ENCODE peak calls at places on chromosomes 3 and 15, in four cellular contexts. One of them, this sample, is unnamed.

GRCh38 chr3:45125550-45126026 is 20.6 kb downstream of the CDCP1 start:
- DNase-seq in foreskin keratinocyte: no peak
- DNase-seq in BJ: no peak
- DNase-seq in breast epithelium: no peak
- DNase-seq in this sample: peak

GRCh38 chr3:115623414-115623868 is at the start of gene GAP43:
- DNase-seq in foreskin keratinocyte: peak
- DNase-seq in BJ: peak
- DNase-seq in breast epithelium: no peak
- DNase-seq in this sample: no peak

GRCh38 chr3:30702038-30702437 is 95.6 kb downstream of the TGFBR2 start:
- DNase-seq in foreskin keratinocyte: no peak
- DNase-seq in BJ: no peak
- DNase-seq in breast epithelium: no peak
- DNase-seq in this sample: no peak

GRCh38 chr15:68781766-68782588 is 38.7 kb downstream of the ANP32A start:
- DNase-seq in foreskin keratinocyte: no peak
- DNase-seq in BJ: no peak
- DNase-seq in breast epithelium: no peak
- DNase-seq in this sample: no peak

GRCh38 chr15:42444415-42445063 is 46.4 kb downstream of the ZNF106 start:
- DNase-seq in foreskin keratinocyte: peak
- DNase-seq in BJ: no peak
- DNase-seq in breast epithelium: no peak
- DNase-seq in this sample: no peak

GRCh38 chr3:190826018-190826417 is 36.5 kb downstream of the GMNC start:
- DNase-seq in foreskin keratinocyte: no peak
- DNase-seq in BJ: no peak
- DNase-seq in breast epithelium: no peak
- DNase-seq in this sample: no peak

GRCh38 chr3:78322780-78323179 is 1282.9 kb downstream of the ROBO2 start:
- DNase-seq in foreskin keratinocyte: no peak
- DNase-seq in BJ: no peak
- DNase-seq in breast epithelium: no peak
- DNase-seq in this sample: no peak

GRCh38 chr3:41632705-41633104 is 329.2 kb downstream of the ULK4 start:
- DNase-seq in foreskin keratinocyte: no peak
- DNase-seq in BJ: no peak
- DNase-seq in breast epithelium: no peak
- DNase-seq in this sample: no peak

GRCh38 chr3:26712211-26713026 is 89.8 kb downstream of the LRRC3B start:
- DNase-seq in foreskin keratinocyte: peak
- DNase-seq in BJ: no peak
- DNase-seq in breast epithelium: no peak
- DNase-seq in this sample: peak

GRCh38 chr15:56532766-56533455 is 68.0 kb upstream of the MNS1 start:
- DNase-seq in foreskin keratinocyte: no peak
- DNase-seq in BJ: no peak
- DNase-seq in breast epithelium: no peak
- DNase-seq in this sample: no peak

GRCh38 chr15:39594764-39595620 is 14.1 kb downstream of the THBS1 start:
- DNase-seq in foreskin keratinocyte: peak
- DNase-seq in BJ: peak
- DNase-seq in breast epithelium: no peak
- DNase-seq in this sample: no peak

GRCh38 chr3:76552653-76553052 is 487.2 kb upstream of the ROBO2 start:
- DNase-seq in foreskin keratinocyte: no peak
- DNase-seq in BJ: no peak
- DNase-seq in breast epithelium: no peak
- DNase-seq in this sample: no peak

GRCh38 chr3:37499061-37499785 is 324.8 kb upstream of the LRRFIP2 start:
- DNase-seq in foreskin keratinocyte: no peak
- DNase-seq in BJ: no peak
- DNase-seq in breast epithelium: no peak
- DNase-seq in this sample: no peak

GRCh38 chr3:193496658-193497057 is 58.0 kb downstream of the ATP13A4 start:
- DNase-seq in foreskin keratinocyte: no peak
- DNase-seq in BJ: no peak
- DNase-seq in breast epithelium: no peak
- DNase-seq in this sample: no peak

GRCh38 chr15:76155742-76156141 is 96.0 kb downstream of the TMEM266 start:
- DNase-seq in foreskin keratinocyte: no peak
- DNase-seq in BJ: peak
- DNase-seq in breast epithelium: no peak
- DNase-seq in this sample: no peak

GRCh38 chr3:167740961-167741587 is 5.6 kb downstream of the SERPINI1 start:
- DNase-seq in foreskin keratinocyte: no peak
- DNase-seq in BJ: no peak
- DNase-seq in breast epithelium: no peak
- DNase-seq in this sample: peak

GRCh38 chr3:20099020-20099539 is 58.8 kb downstream of the KAT2B start:
- DNase-seq in foreskin keratinocyte: no peak
- DNase-seq in BJ: no peak
- DNase-seq in breast epithelium: no peak
- DNase-seq in this sample: no peak

GRCh38 chr15:66524801-66525200 is 19.7 kb downstream of the ZWILCH start:
- DNase-seq in foreskin keratinocyte: no peak
- DNase-seq in BJ: no peak
- DNase-seq in breast epithelium: no peak
- DNase-seq in this sample: no peak

GRCh38 chr3:89049119-89049518 is 58.3 kb upstream of the EPHA3 start:
- DNase-seq in foreskin keratinocyte: no peak
- DNase-seq in BJ: no peak
- DNase-seq in breast epithelium: no peak
- DNase-seq in this sample: peak

GRCh38 chr3:40714771-40715170 is 190.0 kb downstream of the ZNF621 start:
- DNase-seq in foreskin keratinocyte: peak
- DNase-seq in BJ: no peak
- DNase-seq in breast epithelium: no peak
- DNase-seq in this sample: no peak

GRCh38 chr3:58404396-58404795 is 29.2 kb downstream of the PDHB start:
- DNase-seq in foreskin keratinocyte: peak
- DNase-seq in BJ: no peak
- DNase-seq in breast epithelium: no peak
- DNase-seq in this sample: no peak

GRCh38 chr3:88957751-88958452 is 149.5 kb upstream of the EPHA3 start:
- DNase-seq in foreskin keratinocyte: peak
- DNase-seq in BJ: peak
- DNase-seq in breast epithelium: no peak
- DNase-seq in this sample: peak

GRCh38 chr3:123305192-123305591 is 103.4 kb downstream of the SEC22A start:
- DNase-seq in foreskin keratinocyte: no peak
- DNase-seq in BJ: no peak
- DNase-seq in breast epithelium: no peak
- DNase-seq in this sample: no peak

GRCh38 chr3:49867871-49868321 is 1.8 kb downstream of the CAMKV start:
- DNase-seq in foreskin keratinocyte: no peak
- DNase-seq in BJ: no peak
- DNase-seq in breast epithelium: no peak
- DNase-seq in this sample: no peak

GRCh38 chr3:9793161-9793781 is 389 bp downstream of the ARPC4 start:
- DNase-seq in foreskin keratinocyte: no peak
- DNase-seq in BJ: no peak
- DNase-seq in breast epithelium: no peak
- DNase-seq in this sample: peak

GRCh38 chr15:42373274-42373673 is 14.0 kb downstream of the CAPN3 start:
- DNase-seq in foreskin keratinocyte: no peak
- DNase-seq in BJ: no peak
- DNase-seq in breast epithelium: no peak
- DNase-seq in this sample: no peak

GRCh38 chr3:192092388-192093005 is 631.5 kb downstream of the PYDC2 start:
- DNase-seq in foreskin keratinocyte: no peak
- DNase-seq in BJ: no peak
- DNase-seq in breast epithelium: no peak
- DNase-seq in this sample: no peak

GRCh38 chr15:37973856-37974255 is 39.4 kb downstream of the TMCO5A start:
- DNase-seq in foreskin keratinocyte: no peak
- DNase-seq in BJ: no peak
- DNase-seq in breast epithelium: no peak
- DNase-seq in this sample: no peak

GRCh38 chr15:90205050-90205848 is 4.1 kb downstream of the SEMA4B start:
- DNase-seq in foreskin keratinocyte: no peak
- DNase-seq in BJ: no peak
- DNase-seq in breast epithelium: no peak
- DNase-seq in this sample: no peak

GRCh38 chr3:158918008-158918407 is 116.2 kb downstream of the MFSD1 start:
- DNase-seq in foreskin keratinocyte: no peak
- DNase-seq in BJ: peak
- DNase-seq in breast epithelium: no peak
- DNase-seq in this sample: peak

DNA sequence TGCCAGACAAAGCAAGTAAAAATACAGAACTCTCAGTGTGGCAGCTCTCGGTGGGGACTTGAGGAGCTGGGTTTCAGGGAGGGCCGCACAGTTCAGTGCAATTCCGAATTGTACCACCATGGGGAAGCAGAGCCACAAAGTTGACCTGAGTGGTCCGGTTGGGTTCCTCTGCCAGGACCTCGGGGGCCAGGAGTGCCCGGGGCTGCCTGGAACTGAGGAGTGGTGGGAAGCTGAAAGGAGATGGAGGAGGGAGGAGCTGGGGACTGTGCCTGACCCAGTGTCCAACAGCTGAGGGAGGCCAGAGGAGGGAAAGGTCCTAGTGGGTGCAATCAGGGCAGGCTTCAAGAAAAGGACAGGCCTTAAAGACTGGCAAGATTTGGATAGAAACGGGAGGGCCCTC is 32.2 kb upstream of the TRH start:
- DNase-seq in foreskin keratinocyte: no peak
- DNase-seq in BJ: no peak
- DNase-seq in breast epithelium: peak
- DNase-seq in this sample: peak
- TF ChIP-seq CTCF in foreskin keratinocyte: peak
- TF ChIP-seq CTCF in BJ: peak
- TF ChIP-seq CTCF in breast epithelium: peak
- TF ChIP-seq CTCF in this sample: peak

GRCh38 chr3:197186887-197187588 is 111.4 kb downstream of the DLG1 start:
- DNase-seq in foreskin keratinocyte: no peak
- DNase-seq in BJ: peak
- DNase-seq in breast epithelium: no peak
- DNase-seq in this sample: peak
- TF ChIP-seq CTCF in foreskin keratinocyte: peak
- TF ChIP-seq CTCF in BJ: peak
- TF ChIP-seq CTCF in breast epithelium: peak
- TF ChIP-seq CTCF in this sample: peak

GRCh38 chr15:48877630-48878595 is at the start of gene EID1:
- DNase-seq in foreskin keratinocyte: peak
- DNase-seq in BJ: peak
- DNase-seq in breast epithelium: peak
- DNase-seq in this sample: peak
- TF ChIP-seq CTCF in foreskin keratinocyte: no peak
- TF ChIP-seq CTCF in BJ: no peak
- TF ChIP-seq CTCF in breast epithelium: no peak
- TF ChIP-seq CTCF in this sample: no peak

GRCh38 chr3:94305835-94306685 is 243.2 kb downstream of the NSUN3 start:
- DNase-seq in foreskin keratinocyte: no peak
- DNase-seq in BJ: no peak
- DNase-seq in breast epithelium: no peak
- DNase-seq in this sample: no peak

GRCh38 chr3:94311651-94312050 is 248.8 kb downstream of the NSUN3 start:
- DNase-seq in foreskin keratinocyte: no peak
- DNase-seq in BJ: no peak
- DNase-seq in breast epithelium: no peak
- DNase-seq in this sample: no peak

GRCh38 chr3:94310736-94311135 is 247.9 kb downstream of the NSUN3 start:
- DNase-seq in foreskin keratinocyte: no peak
- DNase-seq in BJ: no peak
- DNase-seq in breast epithelium: no peak
- DNase-seq in this sample: no peak

GRCh38 chr3:94307588-94307987 is 244.7 kb downstream of the NSUN3 start:
- DNase-seq in foreskin keratinocyte: peak
- DNase-seq in BJ: no peak
- DNase-seq in breast epithelium: no peak
- DNase-seq in this sample: no peak

GRCh38 chr3:94308767-94309166 is 245.9 kb downstream of the NSUN3 start:
- DNase-seq in foreskin keratinocyte: no peak
- DNase-seq in BJ: no peak
- DNase-seq in breast epithelium: no peak
- DNase-seq in this sample: no peak
- TF ChIP-seq CTCF in foreskin keratinocyte: no peak
- TF ChIP-seq CTCF in BJ: peak
- TF ChIP-seq CTCF in breast epithelium: no peak
- TF ChIP-seq CTCF in this sample: no peak

GRCh38 chr3:60582285-60582684 is 669.0 kb downstream of the FHIT start:
- DNase-seq in foreskin keratinocyte: no peak
- DNase-seq in BJ: no peak
- DNase-seq in breast epithelium: no peak
- DNase-seq in this sample: no peak
- TF ChIP-seq CTCF in foreskin keratinocyte: peak
- TF ChIP-seq CTCF in BJ: no peak
- TF ChIP-seq CTCF in breast epithelium: no peak
- TF ChIP-seq CTCF in this sample: no peak

GRCh38 chr15:94041731-94042130 is 189.6 kb upstream of the MCTP2 start:
- DNase-seq in foreskin keratinocyte: no peak
- DNase-seq in BJ: no peak
- DNase-seq in breast epithelium: no peak
- DNase-seq in this sample: no peak

GRCh38 chr15:94042163-94042954 is 189.0 kb upstream of the MCTP2 start:
- DNase-seq in foreskin keratinocyte: no peak
- DNase-seq in BJ: no peak
- DNase-seq in breast epithelium: no peak
- DNase-seq in this sample: no peak

GRCh38 chr15:94036156-94036555 is 195.2 kb upstream of the MCTP2 start:
- DNase-seq in foreskin keratinocyte: no peak
- DNase-seq in BJ: no peak
- DNase-seq in breast epithelium: no peak
- DNase-seq in this sample: no peak

DNA sequence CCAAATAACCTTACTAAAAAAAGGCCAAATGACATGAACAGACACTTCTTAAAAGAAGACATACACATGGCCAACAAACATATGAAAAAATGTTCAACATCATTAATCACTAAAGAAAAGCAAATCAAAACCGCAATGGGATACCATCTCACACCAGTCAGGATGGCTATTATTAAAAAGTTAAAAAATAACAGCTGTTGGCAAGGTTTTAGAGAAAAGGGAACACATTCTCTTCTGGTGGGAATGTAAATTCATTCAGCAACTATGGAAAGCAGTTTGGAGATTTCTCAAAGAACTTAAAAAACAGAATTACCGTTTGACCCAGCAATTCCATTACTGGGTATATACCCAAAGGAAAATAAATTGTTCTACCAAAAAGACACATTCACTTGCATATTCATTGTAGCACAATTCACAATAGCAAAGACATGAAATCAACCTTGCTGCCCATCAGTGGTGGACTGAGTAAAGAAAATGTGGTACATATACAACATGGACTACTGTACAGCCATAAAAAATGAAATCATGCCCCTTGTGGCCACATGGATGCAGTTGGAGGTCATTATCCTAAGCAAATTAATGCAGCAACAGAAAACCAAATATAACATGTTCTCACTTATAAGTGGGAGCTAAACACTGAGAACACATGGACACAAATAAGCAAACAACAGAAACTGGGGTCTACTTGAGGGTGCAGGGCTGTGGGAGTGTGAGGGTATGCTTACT is 190.7 kb upstream of the MCTP2 start:
- DNase-seq in foreskin keratinocyte: no peak
- DNase-seq in BJ: no peak
- DNase-seq in breast epithelium: no peak
- DNase-seq in this sample: no peak
- TF ChIP-seq CTCF in foreskin keratinocyte: peak
- TF ChIP-seq CTCF in BJ: no peak
- TF ChIP-seq CTCF in breast epithelium: no peak
- TF ChIP-seq CTCF in this sample: no peak